ENCODE peak calls at places on chromosomes 7 and 10, in seven cellular contexts. N, Y, I, R, S, P and K are unnamed samples.

GRCh38 chr10:124535731-124536495 is 74.3 kb downstream of the LHPP start:
- DNase-seq in Y (no peak), N (no peak), I (no peak), S (no peak), R (no peak), P (no peak), K (no peak)

GRCh38 chr7:126702242-126703016 is 550.3 kb downstream of the GRM8 start:
- DNase-seq in Y (no peak), S (no peak), R (no peak), I (no peak), N (no peak), P (no peak), K (no peak)

GRCh38 chr10:80472234-80473095 is 18.4 kb downstream of the TSPAN14 start:
- DNase-seq in S (no peak), R (no peak), Y (no peak), N (no peak), I (no peak), P (no peak), K (no peak)

GRCh38 chr7:45980181-45980905 is 59.3 kb upstream of the IGFBP3 start:
- DNase-seq in P (no peak), I (no peak), S (no peak), N (no peak), R (no peak), Y (no peak), K (no peak)

GRCh38 chr7:137985253-137985896 is 16.5 kb downstream of the CREB3L2 start:
- DNase-seq in R (no peak), S (no peak), P (no peak), I (no peak), Y (no peak), N (no peak), K (no peak)

GRCh38 chr10:44460499-44460898 is 75.6 kb upstream of the CXCL12 start:
- DNase-seq in I (no peak), R (no peak), S (no peak), Y (no peak), P (no peak), N (no peak), K (no peak)

GRCh38 chr10:45058580-45058979 is 57.9 kb downstream of the ZNF22 start:
- DNase-seq in Y (peak; percentile 57), P (no peak), I (no peak), R (no peak), S (no peak), N (no peak), K (no peak)

GRCh38 chr7:48177271-48177670 is 6.0 kb downstream of the ABCA13 start:
- DNase-seq in I (no peak), S (no peak), R (no peak), N (no peak), Y (no peak), P (no peak), K (no peak)

GRCh38 chr7:143395187-143396149 is 13.2 kb downstream of the EPHA1 start:
- DNase-seq in S (no peak), N (no peak), R (peak; percentile 88), P (no peak), Y (peak; percentile 27), I (no peak), K (no peak)

GRCh38 chr10:88186335-88186734 is 322.9 kb downstream of the PTEN start:
- DNase-seq in Y (no peak), R (no peak), I (no peak), S (peak; percentile 6), P (no peak), N (no peak), K (no peak)